ENCODE peak calls at places on chromosomes 4 and X, in four cellular contexts. One of them, this sample, is unnamed.

GRCh38 chr4:82429728-82430192 is 502 bp downstream of the HNRNPDL start:
- DNase-seq in T-helper 2 cell: no peak
- DNase-seq in C1 segment of cervical spinal cord: peak; percentile 57
- DNase-seq in ecto neural progenitor cell: no peak
- DNase-seq in this sample: no peak

GRCh38 chrX:41514179-41514578 is 67.0 kb downstream of the NYX start:
- DNase-seq in T-helper 2 cell: no peak
- DNase-seq in C1 segment of cervical spinal cord: no peak
- DNase-seq in ecto neural progenitor cell: no peak
- DNase-seq in this sample: no peak

GRCh38 chr4:158253350-158253980 is 43.2 kb downstream of the TMEM144 start:
- DNase-seq in T-helper 2 cell: no peak
- DNase-seq in C1 segment of cervical spinal cord: no peak
- DNase-seq in ecto neural progenitor cell: no peak
- DNase-seq in this sample: peak; percentile 29

GRCh38 chr4:74742191-74742590 is 52.1 kb downstream of the BTC start:
- DNase-seq in T-helper 2 cell: no peak
- DNase-seq in C1 segment of cervical spinal cord: no peak
- DNase-seq in ecto neural progenitor cell: no peak
- DNase-seq in this sample: no peak

GRCh38 chr4:145044341-145044740 is 53.7 kb downstream of the ANAPC10 start:
- DNase-seq in T-helper 2 cell: no peak
- DNase-seq in C1 segment of cervical spinal cord: no peak
- DNase-seq in ecto neural progenitor cell: no peak
- DNase-seq in this sample: no peak

GRCh38 chrX:49627030-49627777 is 28.4 kb downstream of the GAGE1 start:
- DNase-seq in T-helper 2 cell: no peak
- DNase-seq in C1 segment of cervical spinal cord: no peak
- DNase-seq in ecto neural progenitor cell: no peak
- DNase-seq in this sample: no peak

GRCh38 chrX:11952176-11952720 is 186.0 kb upstream of the FRMPD4 start:
- DNase-seq in T-helper 2 cell: no peak
- DNase-seq in C1 segment of cervical spinal cord: no peak
- DNase-seq in ecto neural progenitor cell: no peak
- DNase-seq in this sample: no peak

GRCh38 chr4:181766061-181766460 is 477.1 kb upstream of the TENM3 start:
- DNase-seq in T-helper 2 cell: no peak
- DNase-seq in C1 segment of cervical spinal cord: no peak
- DNase-seq in ecto neural progenitor cell: no peak
- DNase-seq in this sample: no peak

GRCh38 chrX:140393507-140393906 is 111.4 kb downstream of the SOX3 start:
- DNase-seq in T-helper 2 cell: no peak
- DNase-seq in C1 segment of cervical spinal cord: no peak
- DNase-seq in ecto neural progenitor cell: no peak
- DNase-seq in this sample: no peak

GRCh38 chr4:109998867-109999303 is 86.2 kb downstream of the EGF start:
- DNase-seq in T-helper 2 cell: no peak
- DNase-seq in C1 segment of cervical spinal cord: no peak
- DNase-seq in ecto neural progenitor cell: no peak
- DNase-seq in this sample: no peak

GRCh38 chr4:15231265-15232091 is 196.4 kb upstream of the C1QTNF7 start:
- DNase-seq in T-helper 2 cell: peak; percentile 11
- DNase-seq in C1 segment of cervical spinal cord: no peak
- DNase-seq in ecto neural progenitor cell: peak; percentile 72
- DNase-seq in this sample: peak; percentile 48

GRCh38 chr4:72809208-72809607 is 240.2 kb upstream of the ADAMTS3 start:
- DNase-seq in T-helper 2 cell: no peak
- DNase-seq in C1 segment of cervical spinal cord: no peak
- DNase-seq in ecto neural progenitor cell: no peak
- DNase-seq in this sample: no peak

GRCh38 chr4:56183344-56183959 is 203.8 kb downstream of the AASDH start:
- DNase-seq in T-helper 2 cell: no peak
- DNase-seq in C1 segment of cervical spinal cord: no peak
- DNase-seq in ecto neural progenitor cell: no peak
- DNase-seq in this sample: no peak

GRCh38 chr4:103372002-103372558 is 173.9 kb upstream of the CENPE start:
- DNase-seq in T-helper 2 cell: no peak
- DNase-seq in C1 segment of cervical spinal cord: no peak
- DNase-seq in ecto neural progenitor cell: no peak
- DNase-seq in this sample: no peak

GRCh38 chr4:162782778-162783507 is 383.7 kb downstream of the NAF1 start:
- DNase-seq in T-helper 2 cell: no peak
- DNase-seq in C1 segment of cervical spinal cord: no peak
- DNase-seq in ecto neural progenitor cell: no peak
- DNase-seq in this sample: no peak

GRCh38 chr4:138887341-138887740 is 128.2 kb upstream of the NOCT start:
- DNase-seq in T-helper 2 cell: no peak
- DNase-seq in C1 segment of cervical spinal cord: no peak
- DNase-seq in ecto neural progenitor cell: no peak
- DNase-seq in this sample: no peak

GRCh38 chrX:71214604-71215334 is 8.3 kb upstream of the GJB1 start:
- DNase-seq in T-helper 2 cell: no peak
- DNase-seq in C1 segment of cervical spinal cord: no peak
- DNase-seq in ecto neural progenitor cell: no peak
- DNase-seq in this sample: no peak

GRCh38 chr4:82864336-82865001 is 26.5 kb downstream of the SEC31A start:
- DNase-seq in T-helper 2 cell: no peak
- DNase-seq in C1 segment of cervical spinal cord: no peak
- DNase-seq in ecto neural progenitor cell: no peak
- DNase-seq in this sample: no peak

GRCh38 chr4:122364700-122365404 is 14.0 kb upstream of the ADAD1 start:
- DNase-seq in T-helper 2 cell: no peak
- DNase-seq in C1 segment of cervical spinal cord: no peak
- DNase-seq in ecto neural progenitor cell: no peak
- DNase-seq in this sample: no peak

GRCh38 chr4:87266986-87267385 is 46.6 kb upstream of the KLHL8 start:
- DNase-seq in T-helper 2 cell: no peak
- DNase-seq in C1 segment of cervical spinal cord: no peak
- DNase-seq in ecto neural progenitor cell: no peak
- DNase-seq in this sample: no peak

GRCh38 chr4:112704991-112705845 is 68.3 kb downstream of the LARP7 start:
- DNase-seq in T-helper 2 cell: no peak
- DNase-seq in C1 segment of cervical spinal cord: no peak
- DNase-seq in ecto neural progenitor cell: peak; percentile 67
- DNase-seq in this sample: peak; percentile 47

GRCh38 chrX:53440101-53440500 is 5.9 kb upstream of the HSD17B10 start:
- DNase-seq in T-helper 2 cell: no peak
- DNase-seq in C1 segment of cervical spinal cord: no peak
- DNase-seq in ecto neural progenitor cell: no peak
- DNase-seq in this sample: no peak

GRCh38 chr4:146224331-146224966 is 10.1 kb downstream of the REELD1 start:
- DNase-seq in T-helper 2 cell: no peak
- DNase-seq in C1 segment of cervical spinal cord: no peak
- DNase-seq in ecto neural progenitor cell: peak; percentile 30
- DNase-seq in this sample: no peak

This sample was measured in mesothelial cell of epicardium.